ENCODE peak calls at places on chromosomes 12 and 14, in six cellular contexts. M is heart left ventricle, H is PC-3, Z is IMR-90, Q is body of pancreas, I is upper lobe of right lung. O is an unnamed sample.

GRCh38 chr12:131229426-131230339 is 276.0 kb downstream of the ADGRD1 start:
- DNase-seq in I (peak; percentile 58), H (no peak), Z (no peak), M (peak; percentile 63), Q (no peak), O (no peak)

GRCh38 chr12:131010376-131011131 is 56.8 kb downstream of the ADGRD1 start:
- DNase-seq in M (no peak), Q (no peak), H (no peak), I (no peak), Z (no peak), O (no peak)

GRCh38 chr14:52081964-52082363 is 13.1 kb upstream of the NID2 start:
- DNase-seq in Q (no peak), M (no peak), H (no peak), I (no peak), Z (no peak), O (no peak)

GRCh38 chr14:69848903-69849391 is 30.3 kb upstream of the SMOC1 start:
- DNase-seq in I (no peak), H (no peak), M (no peak), Z (no peak), Q (peak; percentile 11), O (no peak)

GRCh38 chr12:52200086-52200782 is 8.4 kb upstream of the KRT80 start:
- DNase-seq in M (no peak), I (peak; percentile 54), H (no peak), Z (no peak), Q (no peak), O (no peak)

GRCh38 chr12:219891-220352 is 6.0 kb upstream of the SLC6A12 start:
- DNase-seq in H (peak; percentile 56), Q (peak; percentile 89), I (peak; percentile 89), M (peak; percentile 40), Z (peak; percentile 35), O (peak; percentile 60)

GRCh38 chr14:104746951-104747481 is 5.9 kb upstream of the SIVA1 start:
- DNase-seq in H (peak; percentile 31), M (no peak), Q (peak; percentile 78), I (no peak), Z (peak; percentile 55), O (no peak)

GRCh38 chr12:100675432-100675831 is 101.9 kb downstream of the GAS2L3 start:
- DNase-seq in Z (peak; percentile 72), H (peak; percentile 77), Q (peak; percentile 13), M (peak; percentile 54), I (no peak), O (peak; percentile 18)

GRCh38 chr14:89349196-89350008 is 67.6 kb downstream of the FOXN3 start:
- DNase-seq in I (no peak), Q (peak; percentile 82), H (no peak), M (no peak), Z (no peak), O (peak; percentile 53)

GRCh38 chr12:72271741-72272661 is at the start of gene TRHDE:
- DNase-seq in M (peak; percentile 10), Q (peak; percentile 79), H (peak; percentile 60), Z (peak; percentile 60), I (peak; percentile 79), O (peak; percentile 59)

GRCh38 chr12:13941258-13942249 is 39.8 kb downstream of the GRIN2B start:
- DNase-seq in Z (peak; percentile 0), Q (peak; percentile 88), I (no peak), H (peak; percentile 72), M (peak; percentile 15), O (peak; percentile 53)

GRCh38 chr12:102016472-102016871 is 45.3 kb downstream of the WASHC3 start:
- DNase-seq in Z (peak; percentile 7), M (no peak), Q (no peak), I (no peak), H (peak; percentile 38), O (no peak)

GRCh38 chr14:33655421-33655820 is 295.5 kb downstream of the EGLN3 start:
- DNase-seq in H (peak; percentile 57), I (no peak), Q (no peak), M (no peak), Z (peak; percentile 2), O (no peak)

GRCh38 chr14:51328942-51329350 is 88.9 kb downstream of the TMX1 start:
- DNase-seq in I (no peak), Q (no peak), Z (peak; percentile 69), M (no peak), H (no peak), O (no peak)

GRCh38 chr14:96130854-96131253 is 73.8 kb upstream of the BDKRB2 start:
- DNase-seq in I (no peak), H (no peak), M (no peak), Z (peak; percentile 63), Q (no peak), O (no peak)

GRCh38 chr14:38000340-38000739 is 207.4 kb upstream of the SSTR1 start:
- DNase-seq in I (no peak), Q (no peak), M (no peak), Z (no peak), H (no peak), O (no peak)

GRCh38 chr14:32434180-32434579 is 105.1 kb downstream of the AKAP6 start:
- DNase-seq in Q (no peak), I (no peak), M (no peak), H (no peak), Z (no peak), O (no peak)

GRCh38 chr12:14770495-14771313 is 32.6 kb downstream of the WBP11 start:
- DNase-seq in Z (peak; percentile 91), I (peak; percentile 91), M (peak; percentile 92), Q (peak; percentile 98), H (peak; percentile 98), O (peak; percentile 69)

GRCh38 chr12:102169922-102170698 is 27.5 kb downstream of the PMCH start:
- DNase-seq in H (peak; percentile 60), I (no peak), Q (peak; percentile 16), M (no peak), Z (peak; percentile 63), O (no peak)

GRCh38 chr12:33093534-33093933 is 197.0 kb upstream of the PKP2 start:
- DNase-seq in Z (no peak), I (no peak), H (no peak), Q (no peak), M (no peak), O (no peak)

GRCh38 chr12:115543269-115543668 is 734.2 kb downstream of the MED13L start:
- DNase-seq in Z (peak; percentile 5), I (no peak), M (no peak), H (peak; percentile 37), Q (no peak), O (no peak)

GRCh38 chr12:50991296-50991695 is 34.9 kb downstream of the SLC11A2 start:
- DNase-seq in Q (no peak), H (no peak), I (no peak), M (no peak), Z (no peak), O (no peak)

GRCh38 chr12:50988871-50989270 is 36.5 kb downstream of the HIGD1C start:
- DNase-seq in M (no peak), Z (no peak), I (no peak), H (no peak), Q (no peak), O (no peak)

GRCh38 chr12:50992814-50993213 is 33.4 kb downstream of the SLC11A2 start:
- DNase-seq in I (no peak), M (peak; percentile 11), H (no peak), Z (peak; percentile 43), Q (peak; percentile 35), O (no peak)

GRCh38 chr12:50988051-50988450 is 35.7 kb downstream of the HIGD1C start:
- DNase-seq in Q (no peak), H (no peak), I (no peak), Z (peak; percentile 64), M (no peak), O (no peak)

DNA sequence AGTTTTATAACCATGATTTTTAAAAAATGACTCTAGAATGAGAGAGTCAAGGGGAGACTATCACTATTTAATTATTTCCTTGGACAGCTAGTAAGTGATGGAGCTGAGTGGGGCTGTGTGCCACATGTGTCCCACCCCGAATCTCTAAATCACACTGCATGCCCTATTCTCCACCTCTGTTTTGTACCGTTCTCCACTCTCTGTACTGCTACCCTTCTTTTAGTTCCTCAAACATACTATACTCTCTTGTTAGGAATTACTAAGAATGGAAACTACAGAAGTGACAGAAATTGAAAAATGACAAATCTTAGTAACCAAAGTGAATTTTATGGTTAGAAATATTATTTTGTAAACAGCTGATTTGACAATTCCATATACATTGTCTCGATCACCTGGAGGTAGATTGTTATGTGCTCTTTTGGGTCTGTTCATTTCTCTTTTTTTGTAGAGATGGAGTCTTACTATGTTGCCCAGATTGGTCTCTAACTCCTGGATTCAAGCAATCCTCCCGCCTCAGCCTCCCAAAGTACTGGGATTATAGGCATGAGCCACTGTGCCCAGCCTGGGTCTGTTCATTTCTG is 35.9 kb downstream of the SLC11A2 start:
- DNase-seq in I (no peak), Z (no peak), H (no peak), M (no peak), Q (no peak), O (no peak)
- H3K36me3 ChIP-seq in I (peaks cover 86% of the 10 kb centered on the region), Z (peaks cover 36% of the 10 kb centered on the region), H (peaks cover 36% of the 10 kb centered on the region), M (peaks cover 80% of the 10 kb centered on the region), Q (no peaks in the 10 kb centered on the region), O (peaks cover 62% of the 10 kb centered on the region)

GRCh38 chr12:94258593-94258992 is 110.2 kb downstream of the PLXNC1 start:
- DNase-seq in Z (no peak), Q (no peak), M (no peak), I (no peak), H (no peak), O (no peak)
- H3K4me1 ChIP-seq in Z (peaks cover 5% of the 10 kb centered on the region), Q (peaks cover 13% of the 10 kb centered on the region), M (peaks cover 22% of the 10 kb centered on the region), I (peaks cover 22% of the 10 kb centered on the region), H (peaks cover 5% of the 10 kb centered on the region), O (peaks cover 32% of the 10 kb centered on the region)

DNA sequence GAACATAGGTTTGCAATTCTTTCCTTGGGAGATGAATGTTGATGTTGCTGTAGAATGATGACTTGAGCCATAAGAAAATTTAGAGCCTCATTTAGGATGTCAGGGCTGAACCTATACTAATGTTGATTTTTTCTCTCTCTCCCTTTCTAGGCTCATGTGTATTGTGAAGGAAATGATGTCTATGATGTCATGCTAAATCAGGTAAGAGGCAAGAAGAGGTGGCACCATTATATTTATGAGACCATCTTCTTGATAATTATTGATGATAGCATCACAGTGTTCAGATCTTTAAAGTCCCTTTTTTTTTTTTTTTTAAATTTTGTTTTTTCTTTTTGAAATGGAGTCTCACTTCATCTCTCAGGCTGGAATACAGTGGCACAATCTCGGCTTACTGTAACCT is 3.3 kb downstream of the PARP2 start:
- DNase-seq in Q (no peak), Z (no peak), I (no peak), M (no peak), H (no peak), O (no peak)
- H3K36me3 ChIP-seq in Q (no peaks in the 10 kb centered on the region), Z (peaks cover 19% of the 10 kb centered on the region), I (peaks cover 62% of the 10 kb centered on the region), M (peaks cover 65% of the 10 kb centered on the region), H (peaks cover 49% of the 10 kb centered on the region), O (peaks cover 61% of the 10 kb centered on the region)

DNA sequence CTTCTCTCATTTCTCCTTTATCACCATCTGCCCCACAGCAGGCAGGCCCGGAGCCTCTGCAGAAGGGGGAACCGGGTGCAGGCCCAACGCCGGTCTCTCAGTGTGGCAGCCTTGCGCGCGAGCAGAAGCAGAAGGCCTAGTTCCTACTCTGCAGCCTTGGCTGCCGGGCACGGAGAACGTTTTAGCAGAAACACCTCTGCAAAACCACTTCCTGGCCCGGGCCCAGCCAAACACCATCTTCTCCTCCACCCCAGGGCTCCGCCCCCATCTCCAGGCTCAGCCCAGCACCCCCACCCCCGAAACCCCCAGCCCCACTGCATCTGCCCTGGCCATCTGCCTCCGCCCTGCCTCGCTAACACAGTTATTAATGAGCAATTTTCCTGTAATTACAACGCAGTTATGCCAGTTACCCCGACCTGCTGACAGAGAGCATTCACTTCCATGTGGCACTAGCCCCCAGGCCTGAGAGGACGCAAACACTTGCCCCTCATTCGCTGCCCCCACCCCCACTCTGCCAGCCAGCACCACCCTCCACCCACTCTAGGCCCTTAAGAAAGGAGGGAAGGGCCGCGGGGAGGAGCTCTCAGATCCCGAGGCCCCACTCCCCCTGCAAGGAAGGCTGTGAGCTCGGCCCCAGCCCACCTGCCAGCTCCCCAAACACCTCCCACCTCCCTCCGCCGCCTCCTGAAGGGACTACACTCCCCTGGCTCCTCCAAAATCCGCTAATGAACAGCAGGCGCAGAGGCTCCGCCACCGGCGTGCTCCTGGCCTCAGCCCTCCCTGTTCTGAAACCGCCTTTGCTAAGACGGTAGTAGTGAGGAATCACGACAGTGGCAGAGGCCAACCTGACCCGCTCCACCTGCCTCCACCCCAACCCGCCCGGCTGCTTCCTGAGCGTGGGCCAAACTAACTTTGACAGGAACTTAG is 44.7 kb upstream of the FBRSL1 start:
- DNase-seq in I (no peak), M (no peak), Z (no peak), Q (no peak), H (no peak), O (no peak)
- H3K4me1 ChIP-seq in I (no peaks in the 10 kb centered on the region), M (no peaks in the 10 kb centered on the region), Z (no peaks in the 10 kb centered on the region), Q (peaks cover 2% of the 10 kb centered on the region), H (no peaks in the 10 kb centered on the region), O (no peaks in the 10 kb centered on the region)

O was measured in HAP-1.